ENCODE peak calls at places on chromosome 13, in five cellular contexts. S is K562, O is HCT116, N is GM12878, J is HepG2. I is an unnamed sample.

GRCh38 chr13:28585557-28585956 is 73.4 kb upstream of the POMP start:
- DNase-seq in S (no peak), J (no peak), O (no peak), N (no peak), I (no peak)

GRCh38 chr13:35499131-35500051 is 22.9 kb upstream of the MAB21L1 start:
- DNase-seq in S (no peak), O (no peak), J (no peak), N (no peak), I (no peak)

GRCh38 chr13:67769063-67769986 is 539.2 kb upstream of the PCDH9 start:
- DNase-seq in J (no peak), O (no peak), N (no peak), S (no peak), I (no peak)

GRCh38 chr13:106570354-106570822 is 2.5 kb upstream of the ARGLU1 start:
- DNase-seq in J (no peak), S (peak; percentile 59), N (no peak), O (peak; percentile 92), I (peak; percentile 95)

GRCh38 chr13:101892296-101892695 is 439.8 kb downstream of the ITGBL1 start:
- DNase-seq in N (no peak), J (no peak), O (no peak), S (no peak), I (no peak)

GRCh38 chr13:32537580-32538233 is 888 bp downstream of the N4BP2L2 start:
- DNase-seq in O (peak; percentile 6), J (no peak), N (no peak), S (peak; percentile 10), I (peak; percentile 19)

GRCh38 chr13:100130930-100131511 is 42.1 kb downstream of the PCCA start:
- DNase-seq in S (no peak), J (no peak), O (no peak), N (no peak), I (no peak)

GRCh38 chr13:59842507-59842906 is 321.2 kb downstream of the DIAPH3 start:
- DNase-seq in J (no peak), S (no peak), N (no peak), O (no peak), I (no peak)

GRCh38 chr13:30159446-30159839 is 147.9 kb downstream of the KATNAL1 start:
- DNase-seq in S (no peak), O (no peak), J (no peak), N (no peak), I (no peak)

GRCh38 chr13:79525458-79525857 is 44.5 kb downstream of the NDFIP2 start:
- DNase-seq in J (peak; percentile 6), O (no peak), N (no peak), S (no peak), I (no peak)

GRCh38 chr13:52848455-52849190 is at the start of gene PCDH8:
- DNase-seq in O (no peak), N (no peak), J (no peak), S (no peak), I (peak; percentile 96)
- TF ChIP-seq EZH2 in O (no peak), N (no peak), J (no peak), S (no peak), I (peak; percentile 18)

DNA sequence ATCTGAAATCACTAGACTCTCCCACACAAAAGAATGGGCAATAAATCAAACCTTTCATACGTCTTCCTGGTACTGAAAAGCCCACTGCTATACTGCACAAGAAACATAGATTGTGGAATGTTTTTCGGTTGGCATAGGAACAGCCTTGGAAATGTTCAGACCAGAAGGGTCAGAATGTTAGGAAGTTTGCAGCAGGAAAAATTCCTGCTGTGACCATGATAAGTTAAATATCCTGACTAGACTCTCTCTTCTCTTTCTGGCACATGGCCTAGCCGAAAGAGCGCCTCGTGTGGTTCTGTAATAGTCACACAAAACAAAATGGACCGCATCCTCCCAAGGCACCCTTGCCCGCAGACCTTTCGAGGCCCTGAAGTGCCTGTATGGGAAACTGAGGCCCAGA is 427.2 kb downstream of the COG6 start:
- DNase-seq in O (no peak), J (peak; percentile 10), N (no peak), S (no peak), I (no peak)
- TF ChIP-seq REST in O (no peak), J (no peak), N (no peak), S (no peak), I (no peak)

GRCh38 chr13:76216729-76217128 is 580.6 kb downstream of the LMO7 start:
- DNase-seq in J (no peak), S (no peak), N (no peak), O (no peak), I (no peak)
- TF ChIP-seq POLR2AphosphoS5 in J (no peak), S (no peak), N (no peak), O (no peak), I (no peak)

DNA sequence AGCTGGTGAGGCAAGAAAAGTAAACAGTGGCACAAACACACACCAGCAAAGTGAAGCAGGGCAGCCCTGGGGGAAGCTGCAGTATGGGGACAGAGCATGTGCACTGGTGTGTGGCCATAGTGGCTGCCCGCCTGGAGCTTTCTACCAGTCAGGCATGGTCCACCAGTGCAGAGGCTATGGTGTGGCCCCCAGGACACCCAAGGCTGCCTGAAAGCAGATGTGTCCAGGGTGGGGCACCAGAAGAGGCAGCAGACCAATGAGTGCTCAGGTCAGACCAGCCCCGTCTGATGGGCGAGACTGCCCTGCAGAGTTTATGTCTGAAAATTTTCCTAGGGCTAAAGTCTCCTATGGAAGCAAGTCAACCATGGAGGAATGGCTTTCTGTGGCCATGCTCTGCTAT is 1676.8 kb downstream of the PCDH9 start:
- DNase-seq in N (no peak), O (no peak), S (no peak), J (no peak), I (no peak)
- TF ChIP-seq EZH2 in N (no peak), O (no peak), S (no peak), J (no peak), I (no peak)

GRCh38 chr13:83883061-83883523 is 818 bp upstream of the SLITRK1 start:
- DNase-seq in N (no peak), J (no peak), S (no peak), O (no peak), I (peak; percentile 58)

GRCh38 chr13:83880275-83881027 is 1.8 kb downstream of the SLITRK1 start:
- DNase-seq in N (no peak), S (no peak), O (no peak), J (no peak), I (peak; percentile 28)

GRCh38 chr13:83881031-83881727 is 1.1 kb downstream of the SLITRK1 start:
- DNase-seq in N (no peak), S (no peak), J (no peak), O (no peak), I (peak; percentile 10)

GRCh38 chr13:83882626-83882959 is 319 bp upstream of the SLITRK1 start:
- DNase-seq in O (no peak), N (no peak), J (no peak), S (no peak), I (no peak)

DNA sequence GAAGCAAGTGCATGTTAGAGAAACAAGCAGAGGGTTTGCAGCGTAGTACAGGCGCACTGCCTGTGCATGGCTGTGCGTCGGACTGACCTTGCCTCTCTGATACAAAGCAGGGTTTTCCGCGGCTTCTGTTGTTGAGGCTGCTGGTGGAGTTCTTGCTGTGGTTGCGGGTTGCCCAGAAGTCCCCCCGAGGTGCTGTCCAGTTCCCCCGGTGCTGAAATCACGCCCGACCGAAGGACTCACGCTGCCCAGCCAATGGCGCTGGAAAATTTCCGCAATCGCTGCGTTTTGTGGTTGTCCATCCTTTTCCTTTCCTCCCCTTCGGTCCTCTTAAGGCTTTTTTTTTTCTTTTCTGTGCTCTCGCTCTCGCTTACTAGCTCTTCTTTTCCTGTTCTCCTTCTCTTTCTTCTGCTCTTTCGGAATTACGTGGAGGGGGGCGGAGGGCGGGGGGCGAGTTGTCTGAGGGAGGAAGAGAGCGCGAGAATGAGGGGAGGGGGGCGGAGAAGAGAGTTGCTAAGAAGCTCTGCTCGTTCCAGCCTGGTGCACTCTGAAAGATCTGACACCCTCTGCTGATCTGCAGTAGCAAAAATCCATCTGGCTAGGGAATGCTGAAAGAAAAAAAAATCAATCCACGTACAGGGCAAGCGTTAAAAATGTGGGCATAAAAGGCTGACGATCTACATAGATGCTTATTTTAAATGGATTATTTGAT is at the start of gene SLITRK1:
- DNase-seq in S (no peak), O (no peak), N (peak; percentile 9), J (no peak), I (peak; percentile 96)
- TF ChIP-seq REST in S (peak; percentile 78), O (peak; percentile 55), N (peak; percentile 96), J (peak; percentile 79), I (peak; percentile 98)

GRCh38 chr13:44971656-44972595 is 17.3 kb downstream of the NUFIP1 start:
- DNase-seq in N (no peak), J (no peak), O (no peak), S (no peak), I (no peak)
- TF ChIP-seq POLR2AphosphoS5 in N (no peak), J (no peak), O (no peak), S (no peak), I (no peak)